ENCODE peak calls at places on chromosomes 3 and 15, in eight cellular contexts. K is omental fat pad, A is Calu3, E is foreskin fibroblast, T is uterus, H is HL-60, V is HFF-Myc, Z is AG04450. M is an unnamed sample.

GRCh38 chr3:101387351-101387750 is 67.0 kb upstream of the IMPG2 start:
- DNase-seq in H (no peak), Z (no peak), E (no peak), V (no peak), A (no peak), K (no peak), T (no peak), M (no peak)

GRCh38 chr3:99248913-99249312 is 347.4 kb upstream of the DCBLD2 start:
- DNase-seq in T (no peak), Z (no peak), K (no peak), V (no peak), A (no peak), H (no peak), E (no peak), M (no peak)

GRCh38 chr15:23069496-23070166 is 30.3 kb upstream of the TUBGCP5 start:
- DNase-seq in K (no peak), Z (no peak), V (no peak), A (no peak), H (no peak), T (no peak), E (no peak), M (no peak)

GRCh38 chr3:133754455-133754854 is 8.3 kb downstream of the TF start:
- DNase-seq in Z (no peak), K (no peak), E (no peak), V (no peak), A (no peak), T (no peak), H (no peak), M (no peak)

GRCh38 chr3:124336067-124336656 is 344.2 kb upstream of the ROPN1 start:
- DNase-seq in Z (no peak), V (no peak), E (no peak), T (no peak), K (no peak), A (no peak), H (no peak), M (no peak)

GRCh38 chr3:154275965-154276364 is 48.3 kb downstream of the DHX36 start:
- DNase-seq in V (no peak), T (no peak), Z (no peak), A (no peak), H (no peak), K (no peak), E (no peak), M (no peak)

GRCh38 chr3:38274864-38275649 is 7.0 kb upstream of the SLC22A14 start:
- DNase-seq in Z (no peak), T (no peak), E (no peak), H (no peak), K (no peak), A (no peak), V (no peak), M (no peak)

GRCh38 chr15:49815937-49816336 is 195.1 kb downstream of the DTWD1 start:
- DNase-seq in E (peak; percentile 77), K (no peak), H (no peak), V (peak; percentile 59), T (peak; percentile 59), Z (no peak), A (no peak), M (peak; percentile 88)

GRCh38 chr3:30302027-30302426 is 304.4 kb upstream of the TGFBR2 start:
- DNase-seq in Z (peak; percentile 55), V (no peak), K (no peak), A (no peak), H (no peak), E (no peak), T (no peak), M (no peak)

GRCh38 chr15:91769919-91770318 is 83.6 kb upstream of the SLCO3A1 start:
- DNase-seq in V (no peak), Z (no peak), T (no peak), A (no peak), K (no peak), H (no peak), E (no peak), M (no peak)

GRCh38 chr15:96837241-96837970 is 506.9 kb downstream of the NR2F2 start:
- DNase-seq in T (no peak), H (no peak), K (no peak), E (no peak), A (no peak), Z (no peak), V (no peak), M (no peak)

GRCh38 chr3:33718595-33718907 is 497 bp upstream of the CLASP2 start:
- DNase-seq in Z (no peak), V (no peak), H (no peak), A (no peak), T (no peak), E (no peak), K (no peak), M (no peak)

GRCh38 chr15:92655178-92655995 is at the start of gene FAM174B:
- DNase-seq in T (no peak), H (peak; percentile 29), Z (no peak), E (no peak), V (no peak), A (peak; percentile 68), K (no peak), M (no peak)

GRCh38 chr15:40937762-40938529 is 8.8 kb downstream of the DLL4 start:
- DNase-seq in H (no peak), V (no peak), T (no peak), K (no peak), Z (no peak), E (no peak), A (peak; percentile 60), M (no peak)

DNA sequence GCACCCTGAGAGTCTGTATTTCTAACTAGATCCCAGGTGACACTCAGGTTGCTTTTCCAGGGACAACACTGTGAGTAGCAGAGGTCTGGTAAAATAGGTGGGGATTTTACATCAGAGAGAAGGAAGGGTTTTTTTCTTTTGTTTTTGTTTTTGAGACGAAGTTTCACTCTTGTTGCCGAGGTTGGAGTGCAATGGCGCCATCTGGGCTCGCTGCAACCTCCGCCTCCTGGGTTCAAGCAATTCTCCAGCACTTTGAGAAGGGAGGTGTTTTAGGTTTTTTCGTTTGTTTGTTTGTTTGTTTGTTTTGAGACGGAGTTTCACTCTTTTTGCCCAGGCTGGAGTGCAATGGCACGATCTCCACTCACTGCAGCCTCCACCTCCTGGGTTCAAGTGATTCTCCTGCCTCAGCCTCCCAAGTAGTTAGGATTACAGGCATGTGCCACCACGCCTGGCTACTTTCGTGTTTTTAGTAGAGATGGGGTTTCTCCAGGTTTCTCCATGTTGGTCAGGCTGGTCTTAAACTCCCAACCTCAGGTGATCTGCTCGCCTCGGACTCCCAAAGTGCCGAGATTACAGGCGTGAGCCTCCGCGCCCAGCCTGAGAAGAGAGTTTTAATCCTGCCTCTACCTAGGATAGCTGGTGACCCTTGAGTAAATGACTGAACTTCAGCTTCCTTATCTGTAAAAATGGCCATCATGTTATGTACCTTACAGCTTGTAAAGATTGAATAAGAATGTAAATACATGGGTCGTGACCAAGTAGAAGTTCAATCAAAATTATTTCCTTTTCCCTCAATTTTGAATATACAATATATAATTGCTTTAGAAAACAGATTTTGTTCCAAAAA is 95.9 kb upstream of the FNDC3B start:
- DNase-seq in E (no peak), K (no peak), A (peak; percentile 21), Z (no peak), H (no peak), V (no peak), T (no peak), M (no peak)
- TF ChIP-seq CTCF in E (no peak), K (no peak), A (no peak), Z (no peak), H (no peak), V (no peak), T (no peak), M (no peak)

GRCh38 chr3:117439812-117440211 is 730.2 kb downstream of the TUSC7 start:
- DNase-seq in H (peak; percentile 43), A (peak; percentile 24), Z (no peak), K (no peak), T (no peak), E (peak; percentile 3), V (no peak), M (no peak)

GRCh38 chr3:117447419-117447818 is 737.8 kb downstream of the TUSC7 start:
- DNase-seq in Z (no peak), A (no peak), E (no peak), V (no peak), K (no peak), T (no peak), H (no peak), M (no peak)

GRCh38 chr3:117443014-117443413 is 733.4 kb downstream of the TUSC7 start:
- DNase-seq in V (no peak), K (no peak), Z (peak; percentile 10), H (no peak), E (no peak), A (no peak), T (no peak), M (no peak)

GRCh38 chr3:117444175-117444574 is 734.6 kb downstream of the TUSC7 start:
- DNase-seq in H (no peak), A (no peak), K (no peak), Z (no peak), T (no peak), V (no peak), E (no peak), M (no peak)

GRCh38 chr3:117441851-117442250 is 732.3 kb downstream of the TUSC7 start:
- DNase-seq in V (no peak), T (no peak), Z (no peak), H (no peak), E (no peak), A (no peak), K (no peak), M (no peak)
- TF ChIP-seq CTCF in V (no peak), T (no peak), Z (no peak), H (no peak), E (no peak), A (no peak), K (no peak), M (no peak)

DNA sequence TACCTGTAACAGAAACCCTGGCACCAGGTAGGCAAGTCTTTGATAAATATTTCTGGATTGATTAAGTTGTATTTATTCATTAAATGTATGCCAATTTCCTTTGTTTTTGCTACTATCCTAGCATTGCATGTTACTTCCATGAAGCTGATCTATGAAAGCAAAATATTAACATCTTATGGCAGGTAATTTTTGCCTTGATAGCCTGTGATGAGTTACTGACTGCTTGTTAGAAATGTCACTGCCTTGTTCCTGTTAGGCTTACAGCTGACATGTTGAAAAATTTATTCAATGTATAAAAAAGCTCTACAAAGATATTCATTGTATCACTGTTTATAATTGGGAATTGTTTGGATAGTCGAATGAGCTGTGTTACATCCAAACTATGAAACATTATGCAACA is 830.1 kb downstream of the TUSC7 start:
- DNase-seq in T (no peak), A (no peak), V (no peak), E (no peak), H (no peak), Z (no peak), K (no peak), M (no peak)
- TF ChIP-seq CTCF in T (no peak), A (no peak), V (no peak), E (no peak), H (no peak), Z (no peak), K (no peak), M (no peak)

DNA sequence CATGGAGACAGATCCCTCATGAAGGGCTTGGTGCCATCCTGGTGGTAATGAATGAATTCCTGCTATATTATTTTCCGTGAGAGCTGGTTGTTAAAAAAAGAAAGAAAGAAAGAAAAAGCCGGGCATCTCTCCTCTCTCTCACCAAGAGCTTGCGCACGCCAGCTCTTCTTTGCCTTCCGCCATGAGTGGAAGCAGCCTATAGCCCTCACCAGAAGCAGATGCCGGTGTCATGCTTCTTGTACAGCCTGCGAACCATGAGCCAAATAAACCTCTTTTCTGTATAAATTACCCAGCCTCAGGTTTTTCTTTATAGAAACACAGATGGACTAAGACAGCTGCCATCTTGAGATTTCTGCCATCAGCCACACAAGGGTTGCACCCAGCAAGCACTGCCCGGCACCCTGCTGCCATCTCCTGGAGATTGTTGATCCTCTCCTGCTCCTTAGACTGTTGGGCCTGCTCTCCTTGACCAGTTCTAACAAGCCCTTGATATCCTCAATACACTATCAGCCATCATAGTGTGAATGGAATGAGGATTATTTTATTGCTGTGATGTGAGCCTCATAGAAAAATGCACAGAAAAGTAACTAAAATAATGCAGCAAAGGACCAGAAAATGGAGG is 3.5 kb upstream of the AHSG start:
- DNase-seq in K (no peak), V (no peak), T (no peak), E (no peak), A (peak; percentile 85), H (no peak), Z (no peak), M (no peak)
- TF ChIP-seq CTCF in K (no peak), V (peak; percentile 24), T (no peak), E (no peak), A (peak; percentile 48), H (peak; percentile 0), Z (peak; percentile 22), M (peak; percentile 41)